ENCODE peak calls at places on chromosome 17, in six cellular contexts. G is GM23338, B is brain microvascular endothelial cell, V is left ventricle myocardium inferior, L is sigmoid colon, R is suprapubic skin. M is an unnamed sample.
A peak's percentile ranks its signal among the peaks of the same experiment; 100 is the strongest.

GRCh38 chr17:21039839-21040575 is 2.8 kb downstream of the USP22 start:
- DNase-seq in V (no peak), R (no peak), G (peak; percentile 67), B (no peak), L (peak; percentile 71), M (no peak)

GRCh38 chr17:46916211-46916610 is 6.7 kb upstream of the GOSR2 start:
- DNase-seq in R (no peak), G (no peak), B (no peak), V (no peak), L (no peak), M (no peak)

GRCh38 chr17:46841561-46842379 is 9.6 kb upstream of the WNT9B start:
- DNase-seq in B (no peak), R (no peak), V (no peak), L (no peak), G (peak; percentile 78), M (no peak)

GRCh38 chr17:79838541-79839274 is 532 bp downstream of the CBX4 start:
- DNase-seq in L (no peak), V (peak; percentile 44), B (peak; percentile 50), R (no peak), G (peak; percentile 90), M (no peak)

GRCh38 chr17:45382226-45382625 is 50.4 kb downstream of the ARHGAP27 start:
- DNase-seq in V (no peak), B (no peak), R (no peak), L (no peak), G (no peak), M (no peak)

GRCh38 chr17:74190807-74191206 is 12.7 kb upstream of the RPL38 start:
- DNase-seq in V (no peak), G (peak; percentile 69), B (no peak), L (no peak), R (no peak), M (no peak)

GRCh38 chr17:45361976-45362375 is 45.2 kb upstream of the MAP3K14 start:
- DNase-seq in V (no peak), B (no peak), L (peak; percentile 65), R (peak; percentile 54), G (no peak), M (no peak)

GRCh38 chr17:8954339-8954738 is 11.2 kb downstream of the PIK3R5 start:
- DNase-seq in V (peak; percentile 64), B (no peak), R (no peak), L (peak; percentile 78), G (peak; percentile 61), M (peak; percentile 72)

GRCh38 chr17:11618861-11619566 is 20.7 kb downstream of the DNAH9 start:
- DNase-seq in G (no peak), L (no peak), V (no peak), B (no peak), R (no peak), M (no peak)

GRCh38 chr17:76957600-76958464 is 89.6 kb downstream of the MGAT5B start:
- DNase-seq in R (no peak), G (peak; percentile 28), V (no peak), B (peak; percentile 12), L (no peak), M (no peak)

GRCh38 chr17:949623-950338 is 29.8 kb downstream of the NXN start:
- DNase-seq in V (no peak), G (peak; percentile 96), L (no peak), B (no peak), R (no peak), M (no peak)

GRCh38 chr17:13735444-13735843 is 133.7 kb upstream of the HS3ST3A1 start:
- DNase-seq in R (no peak), G (peak; percentile 61), V (no peak), B (no peak), L (no peak), M (no peak)

GRCh38 chr17:29929006-29929543 is 953 bp downstream of the SSH2 start:
- DNase-seq in R (no peak), L (no peak), V (no peak), B (peak; percentile 7), G (peak; percentile 70), M (no peak)

GRCh38 chr17:45294506-45294905 is 22.3 kb downstream of the MAP3K14 start:
- DNase-seq in B (peak; percentile 83), R (no peak), V (peak; percentile 20), G (no peak), L (no peak), M (no peak)

GRCh38 chr17:70478883-70479282 is 309.6 kb downstream of the KCNJ2 start:
- DNase-seq in L (no peak), R (no peak), B (no peak), G (no peak), V (peak; percentile 14), M (no peak)

GRCh38 chr17:48915459-48916282 is 7.5 kb downstream of the UBE2Z start:
- DNase-seq in L (no peak), B (peak; percentile 80), V (no peak), G (no peak), R (no peak), M (no peak)

GRCh38 chr17:11326492-11326891 is 85.5 kb downstream of the SHISA6 start:
- DNase-seq in G (no peak), R (no peak), L (no peak), B (no peak), V (no peak), M (no peak)

GRCh38 chr17:79812206-79812968 is 15.5 kb upstream of the CBX8 start:
- DNase-seq in R (no peak), B (no peak), V (no peak), G (no peak), L (no peak), M (no peak)

GRCh38 chr17:43905400-43905984 is 1.8 kb downstream of the MPP2 start:
- DNase-seq in L (no peak), B (no peak), G (peak; percentile 51), V (no peak), R (no peak), M (no peak)

GRCh38 chr17:72424505-72425117 is 303.8 kb downstream of the SOX9 start:
- DNase-seq in L (no peak), G (no peak), V (no peak), R (no peak), B (no peak), M (no peak)

GRCh38 chr17:7687908-7688807 is at the start of gene WRAP53:
- DNase-seq in R (peak; percentile 98), B (peak; percentile 99), L (peak; percentile 99), G (peak; percentile 100), V (peak; percentile 96), M (peak; percentile 99)

GRCh38 chr17:7687072-7687907 is at the start of gene TP53:
- DNase-seq in G (peak; percentile 98), V (peak; percentile 84), B (peak; percentile 85), L (peak; percentile 95), R (peak; percentile 94), M (peak; percentile 93)

GRCh38 chr17:7686221-7687071 is 844 bp downstream of the TP53 start:
- DNase-seq in L (peak; percentile 88), G (peak; percentile 89), V (peak; percentile 76), R (peak; percentile 88), B (peak; percentile 68), M (peak; percentile 75)

GRCh38 chr17:7684856-7685532 is 2.3 kb downstream of the TP53 start:
- DNase-seq in G (no peak), R (no peak), L (no peak), B (no peak), V (no peak), M (no peak)

DNA sequence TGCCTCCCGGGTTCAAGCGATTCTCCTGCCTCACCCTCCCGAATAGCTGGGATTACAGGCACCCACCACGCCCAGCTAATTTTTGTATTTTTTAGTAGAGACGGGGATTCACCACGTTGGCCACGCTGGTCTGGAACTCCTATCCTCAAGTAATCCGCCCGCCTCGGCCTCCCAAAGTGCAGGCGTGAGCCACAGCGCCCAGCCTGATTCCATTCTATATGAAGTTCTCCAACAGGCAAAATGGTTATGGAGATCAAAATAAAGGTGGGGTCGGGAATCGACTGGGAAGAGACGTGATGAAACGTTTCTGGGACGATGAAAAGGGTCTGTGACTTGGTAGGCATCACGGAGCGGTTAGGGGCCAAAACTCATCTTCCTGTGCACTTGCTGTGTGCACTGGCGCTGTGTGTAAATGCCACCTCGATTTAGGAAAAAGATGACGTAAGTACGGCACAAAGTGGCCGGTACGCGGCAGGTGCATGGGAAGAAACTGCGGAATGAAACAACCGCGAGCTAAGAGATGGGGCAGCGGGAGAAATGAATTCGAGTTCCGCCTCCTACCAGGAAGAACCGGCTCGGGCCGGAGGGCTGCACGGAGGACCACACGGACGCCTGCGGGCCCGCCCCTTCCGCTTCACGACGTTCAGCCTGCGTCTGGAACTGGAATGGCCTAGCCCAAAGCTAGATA is 1.6 kb downstream of the TP53 start:
- DNase-seq in L (peak; percentile 96), B (peak; percentile 84), V (peak; percentile 92), G (peak; percentile 98), R (peak; percentile 95), M (peak; percentile 91)
- TF ChIP-seq CTCF in L (no peak), B (no peak), V (no peak), G (no peak), R (no peak), M (no peak)

GRCh38 chr17:62653002-62653830 is 25.7 kb downstream of the MRC2 start:
- DNase-seq in B (no peak), L (peak; percentile 81), G (peak; percentile 93), V (peak; percentile 77), R (peak; percentile 89), M (peak; percentile 78)
- H3K4me3 ChIP-seq in B (peak overlapping the region; percentile 51), L (peak overlapping the region; percentile 8), G (peak overlapping the region; percentile 91), V (peak overlapping the region; percentile 61), R (peak overlapping the region; percentile 57), M (peak overlapping the region; percentile 33)

GRCh38 chr17:66511125-66511524 is 208.7 kb downstream of the PRKCA start:
- DNase-seq in V (no peak), G (no peak), B (no peak), L (no peak), R (no peak), M (no peak)

GRCh38 chr17:66507982-66508760 is 205.8 kb downstream of the PRKCA start:
- DNase-seq in L (no peak), R (no peak), V (no peak), B (no peak), G (no peak), M (no peak)

GRCh38 chr17:66507103-66507923 is 204.9 kb downstream of the PRKCA start:
- DNase-seq in R (no peak), G (no peak), L (peak; percentile 68), B (peak; percentile 58), V (no peak), M (no peak)

GRCh38 chr17:66508896-66509843 is 206.8 kb downstream of the PRKCA start:
- DNase-seq in L (peak; percentile 72), B (peak; percentile 52), V (no peak), G (no peak), R (no peak), M (no peak)

GRCh38 chr17:66509913-66510312 is 207.5 kb downstream of the PRKCA start:
- DNase-seq in B (no peak), V (no peak), L (no peak), G (no peak), R (no peak), M (no peak)
- H3K27ac ChIP-seq in B (no peak overlapping the region), V (no peak overlapping the region), L (peak overlapping the region; percentile 62), G (no peak overlapping the region), R (no peak overlapping the region), M (no peak overlapping the region)

GRCh38 chr17:59423137-59423703 is 91.8 kb downstream of the YPEL2 start:
- DNase-seq in L (peak; percentile 78), R (no peak), V (peak; percentile 24), G (no peak), B (peak; percentile 78), M (peak; percentile 65)
- TF ChIP-seq CTCF in L (no peak), R (no peak), V (no peak), G (no peak), B (no peak), M (no peak)

M was measured in right atrium auricular region.